ENCODE peak calls at places on chromosomes 2 and 18, in seven cellular contexts. O is neural progenitor cell, K is gastrocnemius medialis, R is Peyer's patch, L is substantia nigra, N is spleen, W is cardiac muscle cell. B is an unnamed sample.

GRCh38 chr2:66667288-66667780 is 232.4 kb downstream of the MEIS1 start:
- DNase-seq in O (no peak), K (no peak), R (no peak), L (no peak), N (no peak), W (no peak), B (no peak)

GRCh38 chr2:26002617-26003310 is 20.5 kb upstream of the KIF3C start:
- DNase-seq in O (no peak), K (peak), R (no peak), L (no peak), N (peak), W (no peak), B (no peak)

GRCh38 chr2:134245340-134245984 is 8.4 kb upstream of the MGAT5 start:
- DNase-seq in O (peak), K (peak), R (peak), L (peak), N (peak), W (peak), B (peak)

GRCh38 chr2:241372376-241372992 is 16.4 kb downstream of the FARP2 start:
- DNase-seq in O (no peak), K (no peak), R (no peak), L (no peak), N (no peak), W (no peak), B (no peak)

GRCh38 chr2:153043385-153043784 is 325.0 kb downstream of the ARL6IP6 start:
- DNase-seq in O (no peak), K (no peak), R (no peak), L (no peak), N (no peak), W (no peak), B (no peak)

GRCh38 chr18:55998071-55998522 is 410.1 kb upstream of the TCF4 start:
- DNase-seq in O (peak), K (no peak), R (no peak), L (peak), N (no peak), W (peak), B (peak)

GRCh38 chr2:68251855-68252406 is 401 bp downstream of the PPP3R1 start:
- DNase-seq in O (peak), K (no peak), R (peak), L (no peak), N (peak), W (peak), B (no peak)

GRCh38 chr18:10878703-10879102 is 270.7 kb downstream of the PIEZO2 start:
- DNase-seq in O (no peak), K (no peak), R (no peak), L (no peak), N (no peak), W (no peak), B (no peak)

GRCh38 chr2:70901235-70902066 is 34.2 kb upstream of the ATP6V1B1 start:
- DNase-seq in O (peak), K (no peak), R (no peak), L (no peak), N (peak), W (peak), B (no peak)

GRCh38 chr18:526681-527080 is 26.2 kb upstream of the COLEC12 start:
- DNase-seq in O (no peak), K (no peak), R (no peak), L (no peak), N (no peak), W (peak), B (no peak)

GRCh38 chr2:134131681-134132486 is 122.0 kb upstream of the MGAT5 start:
- DNase-seq in O (no peak), K (no peak), R (no peak), L (no peak), N (no peak), W (no peak), B (no peak)

GRCh38 chr18:10526211-10526949 is 553 bp downstream of the NAPG start:
- DNase-seq in O (peak), K (peak), R (peak), L (no peak), N (peak), W (peak), B (peak)

GRCh38 chr2:236703310-236703709 is 133.7 kb downstream of the ACKR3 start:
- DNase-seq in O (no peak), K (no peak), R (no peak), L (no peak), N (no peak), W (no peak), B (no peak)

GRCh38 chr2:70070557-70071268 is 16.6 kb upstream of the PCBP1 start:
- DNase-seq in O (peak), K (peak), R (peak), L (peak), N (no peak), W (peak), B (peak)

GRCh38 chr2:239910851-239911629 is 114.1 kb downstream of the NDUFA10 start:
- DNase-seq in O (no peak), K (no peak), R (peak), L (no peak), N (peak), W (no peak), B (no peak)

GRCh38 chr2:111944536-111945210 is 46.3 kb downstream of the MERTK start:
- DNase-seq in O (no peak), K (no peak), R (no peak), L (no peak), N (no peak), W (no peak), B (no peak)

GRCh38 chr2:107712857-107713256 is 113.8 kb upstream of the RGPD4 start:
- DNase-seq in O (no peak), K (no peak), R (no peak), L (no peak), N (no peak), W (no peak), B (no peak)

GRCh38 chr18:10232062-10232461 is 222.4 kb upstream of the APCDD1 start:
- DNase-seq in O (no peak), K (no peak), R (no peak), L (no peak), N (no peak), W (no peak), B (no peak)

GRCh38 chr2:226705965-226706364 is 93.7 kb downstream of the IRS1 start:
- DNase-seq in O (no peak), K (no peak), R (no peak), L (no peak), N (no peak), W (no peak), B (no peak)

GRCh38 chr18:9055185-9055584 is 47.3 kb upstream of the NDUFV2 start:
- DNase-seq in O (no peak), K (no peak), R (no peak), L (no peak), N (no peak), W (peak), B (no peak)

GRCh38 chr2:193965263-193965662 is 1691.8 kb upstream of the SLC39A10 start:
- DNase-seq in O (peak), K (no peak), R (no peak), L (no peak), N (no peak), W (no peak), B (no peak)

GRCh38 chr18:49161627-49162026 is 210.9 kb upstream of the SMAD7 start:
- DNase-seq in O (no peak), K (no peak), R (no peak), L (no peak), N (no peak), W (peak), B (no peak)

GRCh38 chr2:83364264-83364663 is 1094.8 kb downstream of the SUCLG1 start:
- DNase-seq in O (no peak), K (no peak), R (no peak), L (no peak), N (no peak), W (peak), B (no peak)

GRCh38 chr2:217973008-217973787 is 29.6 kb downstream of the TNS1 start:
- DNase-seq in O (no peak), K (no peak), R (peak), L (no peak), N (peak), W (no peak), B (no peak)

GRCh38 chr2:62189196-62189595 is 6.7 kb upstream of the B3GNT2 start:
- DNase-seq in O (no peak), K (no peak), R (no peak), L (no peak), N (no peak), W (no peak), B (no peak)

GRCh38 chr18:43662657-43663056 is 385.4 kb upstream of the SYT4 start:
- DNase-seq in O (no peak), K (no peak), R (no peak), L (no peak), N (no peak), W (peak), B (no peak)

GRCh38 chr2:143842836-143843235 is 677.1 kb downstream of the ZEB2 start:
- DNase-seq in O (no peak), K (no peak), R (no peak), L (no peak), N (no peak), W (no peak), B (no peak)

GRCh38 chr2:242085941-242086621 is 216.6 kb downstream of the RTP5 start:
- DNase-seq in O (no peak), K (peak), R (peak), L (no peak), N (peak), W (peak), B (no peak)

GRCh38 chr2:233331536-233331935 is 22.8 kb upstream of the DGKD start:
- DNase-seq in O (no peak), K (peak), R (peak), L (peak), N (peak), W (no peak), B (no peak)

GRCh38 chr2:230205034-230205433 is 14.8 kb downstream of the SP110 start:
- DNase-seq in O (no peak), K (no peak), R (no peak), L (no peak), N (no peak), W (no peak), B (no peak)

GRCh38 chr2:220949476-220949875 is 622.6 kb downstream of the EPHA4 start:
- DNase-seq in O (no peak), K (no peak), R (no peak), L (no peak), N (no peak), W (no peak), B (no peak)

GRCh38 chr2:67650292-67651133 is 253.4 kb downstream of the ETAA1 start:
- DNase-seq in O (peak), K (peak), R (peak), L (peak), N (no peak), W (peak), B (peak)

GRCh38 chr2:1973636-1974035 is 229.3 kb upstream of the PXDN start:
- DNase-seq in O (no peak), K (no peak), R (no peak), L (no peak), N (no peak), W (no peak), B (no peak)

GRCh38 chr2:236565225-236565624 is 4.4 kb upstream of the ACKR3 start:
- DNase-seq in O (no peak), K (no peak), R (no peak), L (no peak), N (no peak), W (no peak), B (no peak)

GRCh38 chr2:62196278-62196901 is 475 bp downstream of the B3GNT2 start:
- DNase-seq in O (no peak), K (no peak), R (peak), L (peak), N (peak), W (no peak), B (peak)

GRCh38 chr2:222900354-222900753 is 39.5 kb downstream of the ACSL3 start:
- DNase-seq in O (no peak), K (no peak), R (no peak), L (no peak), N (no peak), W (no peak), B (no peak)

GRCh38 chr2:9594361-9595063 is 36.3 kb downstream of the YWHAQ start:
- DNase-seq in O (no peak), K (no peak), R (no peak), L (no peak), N (no peak), W (peak), B (no peak)
- H3K27ac ChIP-seq in O (no peak), K (peak), R (peak), L (no peak), N (no peak), W (peak), B (no peak)

GRCh38 chr2:238645716-238646115 is 202.2 kb upstream of the TWIST2 start:
- DNase-seq in O (no peak), K (no peak), R (no peak), L (no peak), N (no peak), W (no peak), B (no peak)
- H3K27ac ChIP-seq in O (no peak), K (no peak), R (no peak), L (no peak), N (no peak), W (no peak), B (no peak)

DNA sequence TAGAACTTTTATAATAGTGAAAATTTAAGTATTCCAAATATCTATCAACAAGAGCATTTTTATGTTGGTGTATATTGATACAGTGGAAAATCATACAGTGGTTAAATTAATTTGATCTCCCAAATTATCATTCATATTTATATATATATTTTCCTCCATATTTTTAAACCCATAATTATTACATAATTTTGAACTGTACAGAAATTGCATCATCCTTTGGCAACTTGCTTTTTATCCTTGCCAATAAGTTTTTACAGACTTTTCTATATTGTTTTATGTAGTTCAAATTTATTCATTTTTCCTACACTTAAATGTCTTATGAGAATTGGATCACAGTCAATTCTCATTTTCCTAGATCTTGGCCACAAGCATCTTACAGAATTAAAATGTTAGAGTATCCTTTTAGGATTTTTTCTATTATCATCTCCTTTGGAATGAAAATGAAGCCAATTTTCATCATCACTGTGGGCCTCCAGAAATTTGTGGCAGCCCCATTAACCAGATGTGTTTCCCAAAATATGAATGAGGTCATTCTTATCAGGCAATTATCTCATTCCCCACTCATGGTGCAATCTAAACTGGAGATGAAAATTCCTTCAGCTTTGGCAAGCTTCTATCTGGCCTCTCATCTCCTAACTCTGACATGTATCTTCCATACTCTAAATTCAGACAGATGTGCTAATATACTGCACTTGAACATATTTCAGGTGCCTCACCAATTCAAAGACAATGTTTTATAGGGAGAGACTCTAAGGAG is 94.2 kb upstream of the DLGAP1 start:
- DNase-seq in O (no peak), K (no peak), R (no peak), L (no peak), N (no peak), W (no peak), B (no peak)
- H3K27ac ChIP-seq in O (no peak), K (no peak), R (no peak), L (no peak), N (no peak), W (no peak), B (no peak)

GRCh38 chr2:173048901-173049661 is 26.6 kb upstream of the MAP3K20 start:
- DNase-seq in O (no peak), K (peak), R (peak), L (no peak), N (no peak), W (peak), B (no peak)

GRCh38 chr2:173043466-173043865 is 32.2 kb upstream of the MAP3K20 start:
- DNase-seq in O (no peak), K (no peak), R (no peak), L (peak), N (no peak), W (no peak), B (no peak)

GRCh38 chr2:173048530-173048900 is 27.1 kb upstream of the MAP3K20 start:
- DNase-seq in O (no peak), K (no peak), R (no peak), L (no peak), N (no peak), W (no peak), B (no peak)

GRCh38 chr2:173043897-173044472 is 31.7 kb upstream of the MAP3K20 start:
- DNase-seq in O (no peak), K (no peak), R (no peak), L (no peak), N (no peak), W (no peak), B (no peak)

DNA sequence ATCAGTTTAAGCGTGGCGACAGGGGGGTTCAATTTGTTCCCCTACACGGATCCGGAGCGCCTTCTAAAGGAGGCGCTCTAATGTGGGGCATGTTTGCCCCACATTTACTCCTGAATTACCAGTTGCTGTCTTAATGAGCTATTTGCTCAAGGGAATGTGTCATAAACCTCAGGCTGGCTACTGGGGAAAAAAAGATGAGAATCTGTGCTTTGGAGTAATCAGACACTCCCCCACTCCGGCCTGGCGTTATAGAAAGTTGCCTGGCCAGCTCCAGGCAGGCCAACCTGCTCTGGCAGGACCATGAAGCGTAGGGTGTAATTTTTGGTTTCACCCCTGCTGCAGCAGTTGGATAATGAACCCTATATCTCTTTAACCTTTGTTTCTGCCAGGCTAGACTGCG is 31.0 kb upstream of the MAP3K20 start:
- DNase-seq in O (no peak), K (no peak), R (no peak), L (no peak), N (no peak), W (no peak), B (no peak)
- H3K27ac ChIP-seq in O (no peak), K (no peak), R (no peak), L (no peak), N (no peak), W (no peak), B (no peak)

GRCh38 chr2:110674620-110675555 is 3.0 kb downstream of the BUB1 start:
- DNase-seq in O (no peak), K (no peak), R (peak), L (no peak), N (peak), W (peak), B (no peak)
- H3K27ac ChIP-seq in O (no peak), K (no peak), R (peak), L (no peak), N (no peak), W (peak), B (no peak)

B was measured in caudate nucleus.